ENCODE peak calls at places on chromosomes 13 and 19, in seven cellular contexts. One of them, this sample, is unnamed.

GRCh38 chr13:99005609-99006008 is 27.7 kb upstream of the DOCK9 start:
- DNase-seq in sigmoid colon: no peak
- DNase-seq in DND-41: no peak
- DNase-seq in mammary epithelial cell: no peak
- DNase-seq in Panc1: no peak
- DNase-seq in esophagus squamous epithelium: no peak
- DNase-seq in endothelial cell of umbilical vein: no peak
- DNase-seq in this sample: no peak

GRCh38 chr13:79678100-79678499 is 197.1 kb downstream of the NDFIP2 start:
- DNase-seq in sigmoid colon: no peak
- DNase-seq in DND-41: no peak
- DNase-seq in mammary epithelial cell: peak; percentile 26
- DNase-seq in Panc1: no peak
- DNase-seq in esophagus squamous epithelium: no peak
- DNase-seq in endothelial cell of umbilical vein: no peak
- DNase-seq in this sample: no peak

GRCh38 chr13:36758345-36758744 is 60.7 kb upstream of the RFXAP start:
- DNase-seq in sigmoid colon: no peak
- DNase-seq in DND-41: no peak
- DNase-seq in mammary epithelial cell: no peak
- DNase-seq in Panc1: no peak
- DNase-seq in esophagus squamous epithelium: no peak
- DNase-seq in endothelial cell of umbilical vein: no peak
- DNase-seq in this sample: no peak

GRCh38 chr13:41645313-41645712 is 188.0 kb downstream of the RGCC start:
- DNase-seq in sigmoid colon: peak; percentile 86
- DNase-seq in DND-41: no peak
- DNase-seq in mammary epithelial cell: peak; percentile 60
- DNase-seq in Panc1: no peak
- DNase-seq in esophagus squamous epithelium: no peak
- DNase-seq in endothelial cell of umbilical vein: peak; percentile 97
- DNase-seq in this sample: no peak

GRCh38 chr19:49741210-49741844 is 21.8 kb downstream of the TSKS start:
- DNase-seq in sigmoid colon: no peak
- DNase-seq in DND-41: no peak
- DNase-seq in mammary epithelial cell: no peak
- DNase-seq in Panc1: no peak
- DNase-seq in esophagus squamous epithelium: no peak
- DNase-seq in endothelial cell of umbilical vein: no peak
- DNase-seq in this sample: no peak

GRCh38 chr13:106376411-106377112 is 158.9 kb downstream of the EFNB2 start:
- DNase-seq in sigmoid colon: peak; percentile 66
- DNase-seq in DND-41: peak; percentile 14
- DNase-seq in mammary epithelial cell: peak; percentile 90
- DNase-seq in Panc1: peak; percentile 61
- DNase-seq in esophagus squamous epithelium: no peak
- DNase-seq in endothelial cell of umbilical vein: peak; percentile 95
- DNase-seq in this sample: no peak

GRCh38 chr13:88824218-88824617 is 1153.0 kb downstream of the SLITRK5 start:
- DNase-seq in sigmoid colon: no peak
- DNase-seq in DND-41: no peak
- DNase-seq in mammary epithelial cell: no peak
- DNase-seq in Panc1: no peak
- DNase-seq in esophagus squamous epithelium: no peak
- DNase-seq in endothelial cell of umbilical vein: no peak
- DNase-seq in this sample: no peak

GRCh38 chr13:111970501-111971155 is 96.3 kb upstream of the SOX1 start:
- DNase-seq in sigmoid colon: no peak
- DNase-seq in DND-41: no peak
- DNase-seq in mammary epithelial cell: no peak
- DNase-seq in Panc1: no peak
- DNase-seq in esophagus squamous epithelium: no peak
- DNase-seq in endothelial cell of umbilical vein: no peak
- DNase-seq in this sample: no peak

GRCh38 chr19:16456652-16457194 is 15.0 kb downstream of the EPS15L1 start:
- DNase-seq in sigmoid colon: no peak
- DNase-seq in DND-41: no peak
- DNase-seq in mammary epithelial cell: peak; percentile 42
- DNase-seq in Panc1: no peak
- DNase-seq in esophagus squamous epithelium: no peak
- DNase-seq in endothelial cell of umbilical vein: no peak
- DNase-seq in this sample: no peak

GRCh38 chr19:16457195-16457953 is 14.4 kb downstream of the EPS15L1 start:
- DNase-seq in sigmoid colon: peak; percentile 78
- DNase-seq in DND-41: no peak
- DNase-seq in mammary epithelial cell: peak; percentile 54
- DNase-seq in Panc1: no peak
- DNase-seq in esophagus squamous epithelium: no peak
- DNase-seq in endothelial cell of umbilical vein: peak; percentile 84
- DNase-seq in this sample: no peak

GRCh38 chr19:16457954-16458331 is 13.8 kb downstream of the EPS15L1 start:
- DNase-seq in sigmoid colon: no peak
- DNase-seq in DND-41: no peak
- DNase-seq in mammary epithelial cell: no peak
- DNase-seq in Panc1: no peak
- DNase-seq in esophagus squamous epithelium: no peak
- DNase-seq in endothelial cell of umbilical vein: no peak
- DNase-seq in this sample: no peak

GRCh38 chr19:16459680-16460079 is 12.1 kb downstream of the EPS15L1 start:
- DNase-seq in sigmoid colon: no peak
- DNase-seq in DND-41: no peak
- DNase-seq in mammary epithelial cell: no peak
- DNase-seq in Panc1: no peak
- DNase-seq in esophagus squamous epithelium: no peak
- DNase-seq in endothelial cell of umbilical vein: no peak
- DNase-seq in this sample: no peak

GRCh38 chr19:16458391-16459128 is 13.2 kb downstream of the EPS15L1 start:
- DNase-seq in sigmoid colon: no peak
- DNase-seq in DND-41: no peak
- DNase-seq in mammary epithelial cell: no peak
- DNase-seq in Panc1: no peak
- DNase-seq in esophagus squamous epithelium: no peak
- DNase-seq in endothelial cell of umbilical vein: no peak
- DNase-seq in this sample: no peak
- H3K9me3 ChIP-seq in sigmoid colon: no peaks in the 10 kb centered on the region
- H3K9me3 ChIP-seq in DND-41: no peaks in the 10 kb centered on the region
- H3K9me3 ChIP-seq in mammary epithelial cell: no peaks in the 10 kb centered on the region
- H3K9me3 ChIP-seq in Panc1: no peaks in the 10 kb centered on the region
- H3K9me3 ChIP-seq in esophagus squamous epithelium: no peaks in the 10 kb centered on the region
- H3K9me3 ChIP-seq in endothelial cell of umbilical vein: no peaks in the 10 kb centered on the region
- H3K9me3 ChIP-seq in this sample: no peaks in the 10 kb centered on the region

DNA sequence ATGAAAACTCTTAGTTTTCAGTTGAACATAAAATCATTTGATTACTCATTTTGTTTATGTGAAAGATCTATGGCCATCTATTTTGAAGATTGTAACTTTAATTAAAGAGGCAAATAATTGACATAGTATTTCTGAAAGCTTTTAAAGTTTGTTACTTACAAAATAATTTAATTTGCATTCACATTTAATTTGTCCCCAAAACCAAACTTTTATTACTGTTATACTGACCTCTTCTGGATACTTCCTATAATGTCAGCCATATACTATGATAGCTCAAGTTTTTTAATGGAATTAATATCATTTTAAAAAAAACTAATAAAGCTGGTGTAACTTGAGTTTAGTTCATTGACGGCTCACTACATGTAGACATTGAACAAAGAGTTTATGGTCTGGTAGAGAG is 4.9 kb upstream of the SGCG start:
- DNase-seq in sigmoid colon: no peak
- DNase-seq in DND-41: no peak
- DNase-seq in mammary epithelial cell: no peak
- DNase-seq in Panc1: no peak
- DNase-seq in esophagus squamous epithelium: no peak
- DNase-seq in endothelial cell of umbilical vein: peak; percentile 19
- DNase-seq in this sample: no peak
- TF ChIP-seq CTCF in sigmoid colon: no peak
- TF ChIP-seq CTCF in DND-41: peak; percentile 46
- TF ChIP-seq CTCF in mammary epithelial cell: peak; percentile 15
- TF ChIP-seq CTCF in Panc1: no peak
- TF ChIP-seq CTCF in esophagus squamous epithelium: no peak
- TF ChIP-seq CTCF in endothelial cell of umbilical vein: no peak
- TF ChIP-seq CTCF in this sample: no peak

DNA sequence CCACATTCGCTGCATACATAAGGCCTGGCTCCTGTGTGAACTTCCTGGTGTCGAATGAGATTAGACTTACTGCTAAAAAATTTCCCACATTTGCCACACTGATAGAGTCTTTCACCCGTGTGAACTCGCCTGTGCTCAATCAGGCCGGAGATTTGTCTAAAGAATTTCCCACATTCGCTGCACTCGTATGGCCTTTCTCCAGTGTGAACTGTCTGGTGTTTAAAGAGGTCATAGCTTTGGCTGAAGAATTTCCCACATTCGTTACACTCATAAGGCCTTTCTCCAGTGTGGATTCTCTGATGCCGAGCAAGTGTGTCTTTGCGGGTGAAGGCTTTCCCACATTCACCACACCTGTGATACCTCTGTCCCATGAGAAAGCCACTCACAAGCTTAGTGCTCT is 6.5 kb downstream of the ZNF671 start:
- DNase-seq in sigmoid colon: no peak
- DNase-seq in DND-41: no peak
- DNase-seq in mammary epithelial cell: no peak
- DNase-seq in Panc1: no peak
- DNase-seq in esophagus squamous epithelium: no peak
- DNase-seq in endothelial cell of umbilical vein: no peak
- DNase-seq in this sample: no peak
- H3K9me3 ChIP-seq in sigmoid colon: peaks cover 7% of the 10 kb centered on the region
- H3K9me3 ChIP-seq in DND-41: peaks cover 22% of the 10 kb centered on the region
- H3K9me3 ChIP-seq in mammary epithelial cell: peaks cover 31% of the 10 kb centered on the region
- H3K9me3 ChIP-seq in Panc1: peaks cover 56% of the 10 kb centered on the region
- H3K9me3 ChIP-seq in esophagus squamous epithelium: no peaks in the 10 kb centered on the region
- H3K9me3 ChIP-seq in endothelial cell of umbilical vein: peaks cover 26% of the 10 kb centered on the region
- H3K9me3 ChIP-seq in this sample: peaks cover 63% of the 10 kb centered on the region

DNA sequence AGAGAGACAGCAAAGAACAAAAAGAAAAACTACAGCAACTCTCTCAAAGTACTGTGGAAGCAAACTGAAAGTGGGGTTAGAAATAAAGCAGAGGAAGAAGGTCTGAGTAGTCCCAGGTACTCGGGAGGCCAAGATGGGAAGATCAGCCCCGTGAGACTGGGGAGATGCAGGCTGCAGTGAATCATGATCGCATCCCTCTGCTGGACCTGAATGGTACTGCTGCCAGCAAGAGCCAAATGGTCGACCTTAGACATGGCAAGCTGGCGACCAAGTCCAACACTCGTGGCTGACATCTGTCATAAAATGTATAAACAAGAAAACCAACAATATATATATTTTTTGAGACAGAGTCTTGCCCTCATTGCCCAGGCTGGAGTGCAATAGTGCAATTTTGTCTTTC is 33.7 kb upstream of the ZNF724 start:
- DNase-seq in sigmoid colon: no peak
- DNase-seq in DND-41: peak; percentile 58
- DNase-seq in mammary epithelial cell: no peak
- DNase-seq in Panc1: no peak
- DNase-seq in esophagus squamous epithelium: no peak
- DNase-seq in endothelial cell of umbilical vein: peak; percentile 4
- DNase-seq in this sample: no peak
- TF ChIP-seq CTCF in sigmoid colon: peak; percentile 35
- TF ChIP-seq CTCF in DND-41: peak; percentile 74
- TF ChIP-seq CTCF in mammary epithelial cell: peak; percentile 54
- TF ChIP-seq CTCF in Panc1: peak; percentile 72
- TF ChIP-seq CTCF in esophagus squamous epithelium: peak; percentile 44
- TF ChIP-seq CTCF in endothelial cell of umbilical vein: peak; percentile 46
- TF ChIP-seq CTCF in this sample: no peak

DNA sequence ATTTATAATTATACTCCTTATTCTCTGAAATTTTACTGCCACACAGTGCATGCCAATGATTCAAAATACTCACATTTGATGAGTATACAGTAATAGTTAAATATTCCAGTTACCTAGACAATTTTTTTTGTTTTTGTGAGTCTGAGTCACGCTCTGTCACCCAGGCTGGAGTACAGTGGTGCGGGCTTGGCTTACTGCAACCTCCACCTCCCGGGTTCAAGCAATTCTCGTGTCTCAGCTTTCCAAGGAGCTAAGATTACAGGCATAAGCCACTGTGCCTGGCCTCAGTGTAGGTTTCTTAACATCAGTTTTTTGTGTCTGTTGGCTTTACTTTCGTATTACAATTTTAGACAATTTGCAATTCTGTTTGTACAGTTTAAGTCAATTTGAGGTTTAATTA is 87.1 kb downstream of the ZNF486 start:
- DNase-seq in sigmoid colon: no peak
- DNase-seq in DND-41: no peak
- DNase-seq in mammary epithelial cell: no peak
- DNase-seq in Panc1: no peak
- DNase-seq in esophagus squamous epithelium: no peak
- DNase-seq in endothelial cell of umbilical vein: no peak
- DNase-seq in this sample: no peak
- H3K9me3 ChIP-seq in sigmoid colon: no peaks in the 10 kb centered on the region
- H3K9me3 ChIP-seq in DND-41: no peaks in the 10 kb centered on the region
- H3K9me3 ChIP-seq in mammary epithelial cell: peaks cover 20% of the 10 kb centered on the region
- H3K9me3 ChIP-seq in Panc1: no peaks in the 10 kb centered on the region
- H3K9me3 ChIP-seq in esophagus squamous epithelium: no peaks in the 10 kb centered on the region
- H3K9me3 ChIP-seq in endothelial cell of umbilical vein: no peaks in the 10 kb centered on the region
- H3K9me3 ChIP-seq in this sample: no peaks in the 10 kb centered on the region

DNA sequence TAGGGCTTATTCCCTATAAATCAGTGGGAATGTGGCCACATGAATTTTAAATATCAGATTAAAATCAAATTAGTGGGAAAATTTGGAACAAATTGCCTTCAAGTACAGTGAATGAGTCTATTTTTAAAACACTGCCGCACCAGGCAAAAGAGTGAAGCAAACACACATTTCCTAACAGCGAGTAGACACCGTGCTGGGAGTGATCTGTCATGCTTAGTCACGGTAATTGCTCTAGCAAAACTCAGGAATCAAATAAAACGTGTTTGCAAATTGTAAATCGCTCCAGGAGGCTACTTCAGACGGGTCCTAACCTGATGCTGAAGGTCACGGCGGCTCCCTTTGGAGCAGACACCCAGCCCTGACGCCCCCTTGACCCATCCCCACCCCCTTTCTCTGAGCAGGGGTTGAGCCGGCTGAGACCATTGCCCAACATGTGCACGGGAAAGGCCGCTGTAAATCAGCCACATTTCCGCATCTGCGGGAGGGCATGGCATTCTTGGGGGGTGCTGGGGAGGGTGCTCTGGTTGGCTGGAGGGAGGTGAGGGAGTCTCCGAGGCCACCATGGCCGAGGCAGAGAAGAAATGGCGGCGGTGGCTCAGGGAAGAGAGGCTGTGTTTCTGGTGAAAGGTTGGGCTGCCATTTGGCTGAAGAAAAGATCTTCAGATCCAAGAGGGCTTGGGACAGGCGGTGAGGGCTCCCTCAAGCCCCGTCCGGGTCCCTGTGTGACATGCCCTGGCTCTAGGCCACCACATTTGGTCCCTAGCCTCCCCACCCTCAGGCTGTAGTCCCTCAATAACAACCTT is 8.9 kb downstream of the CEBPA start:
- DNase-seq in sigmoid colon: no peak
- DNase-seq in DND-41: no peak
- DNase-seq in mammary epithelial cell: peak; percentile 78
- DNase-seq in Panc1: peak; percentile 30
- DNase-seq in esophagus squamous epithelium: no peak
- DNase-seq in endothelial cell of umbilical vein: no peak
- DNase-seq in this sample: no peak
- TF ChIP-seq CTCF in sigmoid colon: no peak
- TF ChIP-seq CTCF in DND-41: no peak
- TF ChIP-seq CTCF in mammary epithelial cell: peak; percentile 6
- TF ChIP-seq CTCF in Panc1: no peak
- TF ChIP-seq CTCF in esophagus squamous epithelium: no peak
- TF ChIP-seq CTCF in endothelial cell of umbilical vein: no peak
- TF ChIP-seq CTCF in this sample: no peak

This sample was measured in vagina.